ENCODE peak calls at places on chromosomes 12 and 14, in ten cellular contexts. O, H, S, Q, Y, W, A, E, G and V are unnamed samples.

GRCh38 chr12:22034709-22035506 is 11.1 kb upstream of the CMAS start:
- DNase-seq in G (peak), O (no peak), Q (no peak), Y (no peak), E (no peak), A (no peak), H (no peak), W (no peak), S (no peak), V (no peak)

GRCh38 chr12:66388512-66388911 is 86.2 kb downstream of the HELB start:
- DNase-seq in O (no peak), Y (no peak), E (no peak), S (no peak), A (no peak), W (no peak), H (no peak), Q (no peak), G (no peak), V (no peak)

GRCh38 chr12:28217805-28218204 is 27.5 kb downstream of the CCDC91 start:
- DNase-seq in S (no peak), W (no peak), H (no peak), Y (no peak), O (no peak), G (no peak), Q (no peak), A (no peak), E (no peak), V (no peak)

GRCh38 chr12:51771008-51771407 is 77.5 kb downstream of the FIGNL2 start:
- DNase-seq in E (no peak), G (no peak), W (no peak), Q (no peak), Y (no peak), H (no peak), O (peak), A (no peak), S (no peak), V (no peak)

GRCh38 chr14:71103662-71104484 is 196.6 kb downstream of the PCNX1 start:
- DNase-seq in H (no peak), E (no peak), Q (peak), Y (peak), O (peak), W (no peak), A (no peak), G (peak), S (no peak), V (peak)

GRCh38 chr14:45251912-45252311 is 1.1 kb downstream of the MIS18BP1 start:
- DNase-seq in Q (no peak), E (no peak), S (no peak), W (no peak), G (no peak), H (no peak), O (peak), Y (peak), A (no peak), V (no peak)

GRCh38 chr12:47362131-47362686 is 282.4 kb upstream of the AMIGO2 start:
- DNase-seq in A (no peak), O (no peak), E (no peak), Q (no peak), G (no peak), W (no peak), H (no peak), S (no peak), Y (no peak), V (no peak)

GRCh38 chr12:32847287-32847686 is 49.3 kb downstream of the PKP2 start:
- DNase-seq in H (no peak), E (no peak), W (no peak), S (no peak), Q (no peak), Y (no peak), G (no peak), A (no peak), O (no peak), V (no peak)

GRCh38 chr14:104247336-104248202 is 109.2 kb downstream of the KIF26A start:
- DNase-seq in A (no peak), G (no peak), Y (no peak), Q (no peak), O (no peak), S (no peak), H (no peak), E (no peak), W (no peak), V (no peak)

GRCh38 chr12:102034346-102034745 is 27.4 kb downstream of the WASHC3 start:
- DNase-seq in Q (no peak), E (no peak), A (no peak), W (no peak), O (no peak), G (peak), H (no peak), S (no peak), Y (no peak), V (no peak)

GRCh38 chr12:13250416-13250815 is 53.9 kb downstream of the EMP1 start:
- DNase-seq in O (peak), W (no peak), S (no peak), Q (peak), H (no peak), A (no peak), Y (no peak), G (peak), E (no peak), V (peak)

GRCh38 chr12:23349550-23349949 is 599.9 kb downstream of the SOX5 start:
- DNase-seq in S (no peak), O (no peak), Q (no peak), G (no peak), A (no peak), W (no peak), H (no peak), Y (no peak), E (no peak), V (no peak)

GRCh38 chr12:16063728-16064127 is 152.6 kb downstream of the DERA start:
- DNase-seq in A (no peak), G (peak), Q (no peak), O (no peak), Y (no peak), S (no peak), E (no peak), W (no peak), H (no peak), V (no peak)

GRCh38 chr12:111767362-111768158 is 827 bp downstream of the ALDH2 start:
- DNase-seq in Y (no peak), Q (peak), W (no peak), A (no peak), O (peak), G (no peak), S (no peak), E (no peak), H (no peak), V (no peak)

GRCh38 chr12:47110706-47111391 is 31.1 kb upstream of the AMIGO2 start:
- DNase-seq in S (no peak), G (no peak), A (no peak), H (no peak), O (no peak), Q (no peak), E (no peak), W (no peak), Y (no peak), V (no peak)

GRCh38 chr12:102918840-102919239 is 1.8 kb upstream of the PAH start:
- DNase-seq in W (no peak), Q (no peak), A (no peak), Y (no peak), H (no peak), E (no peak), S (no peak), O (no peak), G (no peak), V (no peak)

GRCh38 chr14:100840751-100841444 is 15.0 kb downstream of the MEG3 start:
- DNase-seq in Q (no peak), Y (no peak), E (no peak), A (no peak), G (no peak), S (no peak), H (no peak), O (no peak), W (no peak), V (no peak)

GRCh38 chr12:58860050-58860787 is 60.1 kb downstream of the LRIG3 start:
- DNase-seq in W (no peak), Q (no peak), E (no peak), A (no peak), O (no peak), S (no peak), Y (no peak), G (no peak), H (no peak), V (no peak)

GRCh38 chr12:89702503-89702902 is 6.1 kb downstream of the ATP2B1 start:
- DNase-seq in O (no peak), H (no peak), Y (no peak), S (no peak), E (no peak), G (no peak), A (no peak), W (no peak), Q (no peak), V (no peak)